ENCODE peak calls at places on chromosomes 4 and X, in four cellular contexts. One of them, this sample, is unnamed. For H3K4me1, the result is how much of the 10 kb centered on the place peaks cover.

GRCh38 chr4:24980064-24980690 is 50.6 kb downstream of the LGI2 start:
- DNase-seq in sigmoid colon: peak
- DNase-seq in HepG2: peak
- DNase-seq in uterus: peak
- DNase-seq in this sample: peak

GRCh38 chrX:56813318-56813837 is 84.3 kb downstream of the NBDY start:
- DNase-seq in sigmoid colon: no peak
- DNase-seq in HepG2: no peak
- DNase-seq in uterus: no peak
- DNase-seq in this sample: no peak

GRCh38 chrX:10390187-10390586 is 230.2 kb downstream of the MID1 start:
- DNase-seq in sigmoid colon: no peak
- DNase-seq in HepG2: no peak
- DNase-seq in uterus: no peak
- DNase-seq in this sample: no peak

GRCh38 chrX:113269203-113269602 is 428.6 kb upstream of the AMOT start:
- DNase-seq in sigmoid colon: no peak
- DNase-seq in HepG2: no peak
- DNase-seq in uterus: no peak
- DNase-seq in this sample: no peak

GRCh38 chr4:74716436-74716765 is 77.9 kb downstream of the BTC start:
- DNase-seq in sigmoid colon: no peak
- DNase-seq in HepG2: no peak
- DNase-seq in uterus: no peak
- DNase-seq in this sample: no peak

GRCh38 chr4:165711912-165712311 is 161.1 kb upstream of the TLL1 start:
- DNase-seq in sigmoid colon: no peak
- DNase-seq in HepG2: no peak
- DNase-seq in uterus: no peak
- DNase-seq in this sample: no peak

GRCh38 chr4:7714176-7714575 is 225.5 kb downstream of the AFAP1 start:
- DNase-seq in sigmoid colon: no peak
- DNase-seq in HepG2: no peak
- DNase-seq in uterus: no peak
- DNase-seq in this sample: no peak

GRCh38 chr4:113707013-113707412 is 54.5 kb downstream of the CAMK2D start:
- DNase-seq in sigmoid colon: no peak
- DNase-seq in HepG2: no peak
- DNase-seq in uterus: no peak
- DNase-seq in this sample: no peak

GRCh38 chr4:105859233-105859632 is 36.0 kb upstream of the NPNT start:
- DNase-seq in sigmoid colon: no peak
- DNase-seq in HepG2: peak
- DNase-seq in uterus: no peak
- DNase-seq in this sample: no peak

GRCh38 chrX:1451676-1452496 is 823 bp downstream of the ASMTL start:
- DNase-seq in sigmoid colon: peak
- DNase-seq in HepG2: no peak
- DNase-seq in uterus: peak
- DNase-seq in this sample: no peak

GRCh38 chr4:121594796-121595526 is 101.8 kb downstream of the ANXA5 start:
- DNase-seq in sigmoid colon: peak
- DNase-seq in HepG2: no peak
- DNase-seq in uterus: no peak
- DNase-seq in this sample: no peak

GRCh38 chr4:48175806-48176205 is 41.8 kb upstream of the TXK start:
- DNase-seq in sigmoid colon: no peak
- DNase-seq in HepG2: no peak
- DNase-seq in uterus: no peak
- DNase-seq in this sample: no peak

GRCh38 chr4:16588651-16589050 is 309.8 kb downstream of the LDB2 start:
- DNase-seq in sigmoid colon: no peak
- DNase-seq in HepG2: no peak
- DNase-seq in uterus: no peak
- DNase-seq in this sample: no peak

GRCh38 chrX:139804482-139804881 is 96.5 kb upstream of the MCF2 start:
- DNase-seq in sigmoid colon: no peak
- DNase-seq in HepG2: no peak
- DNase-seq in uterus: no peak
- DNase-seq in this sample: no peak

GRCh38 chr4:73772353-73772752 is 32.0 kb downstream of the CXCL8 start:
- DNase-seq in sigmoid colon: no peak
- DNase-seq in HepG2: no peak
- DNase-seq in uterus: no peak
- DNase-seq in this sample: no peak

GRCh38 chrX:113833656-113834055 is 750.2 kb upstream of the HTR2C start:
- DNase-seq in sigmoid colon: no peak
- DNase-seq in HepG2: no peak
- DNase-seq in uterus: no peak
- DNase-seq in this sample: no peak

GRCh38 chr4:89617256-89617655 is 219.7 kb downstream of the SNCA start:
- DNase-seq in sigmoid colon: no peak
- DNase-seq in HepG2: no peak
- DNase-seq in uterus: no peak
- DNase-seq in this sample: no peak

GRCh38 chr4:154622598-154622997 is 10.1 kb upstream of the FGG start:
- DNase-seq in sigmoid colon: no peak
- DNase-seq in HepG2: peak
- DNase-seq in uterus: no peak
- DNase-seq in this sample: no peak

GRCh38 chrX:21865436-21865835 is 9.6 kb downstream of the YY2 start:
- DNase-seq in sigmoid colon: no peak
- DNase-seq in HepG2: no peak
- DNase-seq in uterus: no peak
- DNase-seq in this sample: no peak

GRCh38 chr4:150216725-150217124 is 138.5 kb downstream of the DCLK2 start:
- DNase-seq in sigmoid colon: no peak
- DNase-seq in HepG2: no peak
- DNase-seq in uterus: no peak
- DNase-seq in this sample: no peak

GRCh38 chr4:150573534-150573933 is 8.4 kb upstream of the MAB21L2 start:
- DNase-seq in sigmoid colon: no peak
- DNase-seq in HepG2: no peak
- DNase-seq in uterus: no peak
- DNase-seq in this sample: no peak

GRCh38 chr4:155304375-155304774 is 72.4 kb downstream of the MAP9 start:
- DNase-seq in sigmoid colon: no peak
- DNase-seq in HepG2: no peak
- DNase-seq in uterus: no peak
- DNase-seq in this sample: no peak

GRCh38 chrX:8868906-8869305 is 67.7 kb upstream of the FAM9A start:
- DNase-seq in sigmoid colon: no peak
- DNase-seq in HepG2: no peak
- DNase-seq in uterus: no peak
- DNase-seq in this sample: no peak

GRCh38 chr4:105637409-105638258 is 70.9 kb downstream of the INTS12 start:
- DNase-seq in sigmoid colon: peak
- DNase-seq in HepG2: peak
- DNase-seq in uterus: peak
- DNase-seq in this sample: peak

GRCh38 chr4:26021417-26022345 is 107.7 kb downstream of the SMIM20 start:
- DNase-seq in sigmoid colon: no peak
- DNase-seq in HepG2: no peak
- DNase-seq in uterus: no peak
- DNase-seq in this sample: no peak
- H3K4me3 ChIP-seq in sigmoid colon: no peak
- H3K4me3 ChIP-seq in HepG2: no peak
- H3K4me3 ChIP-seq in uterus: no peak
- H3K4me3 ChIP-seq in this sample: no peak

GRCh38 chrX:53433651-53434639 is at the start of gene HSD17B10:
- DNase-seq in sigmoid colon: peak
- DNase-seq in HepG2: peak
- DNase-seq in uterus: peak
- DNase-seq in this sample: peak

GRCh38 chrX:53438832-53439230 is 4.7 kb upstream of the HSD17B10 start:
- DNase-seq in sigmoid colon: no peak
- DNase-seq in HepG2: no peak
- DNase-seq in uterus: no peak
- DNase-seq in this sample: no peak

GRCh38 chrX:53438174-53438831 is 4.1 kb upstream of the HSD17B10 start:
- DNase-seq in sigmoid colon: no peak
- DNase-seq in HepG2: no peak
- DNase-seq in uterus: no peak
- DNase-seq in this sample: no peak

GRCh38 chrX:53437211-53437610 is 3.0 kb upstream of the HSD17B10 start:
- DNase-seq in sigmoid colon: no peak
- DNase-seq in HepG2: no peak
- DNase-seq in uterus: no peak
- DNase-seq in this sample: no peak

GRCh38 chrX:53435997-53436396 is 1.8 kb upstream of the HSD17B10 start:
- DNase-seq in sigmoid colon: peak
- DNase-seq in HepG2: peak
- DNase-seq in uterus: peak
- DNase-seq in this sample: peak
- H3K4me1 ChIP-seq in sigmoid colon: under half
- H3K4me1 ChIP-seq in HepG2: under half
- H3K4me1 ChIP-seq in uterus: under half
- H3K4me1 ChIP-seq in this sample: under half

DNA sequence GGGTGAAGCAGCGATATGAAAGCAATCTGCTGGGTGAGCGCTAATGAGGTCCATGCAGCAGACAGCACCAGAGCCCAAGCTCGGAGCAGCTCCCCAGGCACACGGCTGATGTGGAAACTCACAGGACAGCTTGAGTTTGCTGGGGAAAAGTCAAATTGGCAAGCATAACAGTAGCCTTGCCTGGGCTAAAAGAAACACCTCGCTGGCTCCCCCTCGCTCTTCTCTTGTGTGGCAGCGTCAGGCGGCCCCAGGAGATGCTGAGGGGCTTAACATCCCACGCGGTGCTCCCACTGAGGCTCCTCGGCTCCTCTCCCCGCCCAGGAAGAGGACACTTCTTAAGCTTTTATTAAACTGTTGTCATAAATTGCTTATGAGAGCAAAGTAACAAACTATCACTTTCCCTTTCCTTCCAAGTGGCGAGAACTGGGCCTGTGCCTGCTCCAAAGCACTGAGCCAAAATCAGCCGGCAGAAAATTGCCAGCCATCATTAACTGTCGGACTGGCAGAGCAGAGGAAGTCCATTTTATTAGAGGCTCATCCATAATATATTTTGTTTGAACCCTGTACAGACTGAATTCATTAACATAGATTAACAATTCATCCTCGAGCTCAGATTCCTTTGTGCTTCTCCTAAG is 111.4 kb downstream of the TSPAN5 start:
- DNase-seq in sigmoid colon: peak
- DNase-seq in HepG2: no peak
- DNase-seq in uterus: peak
- DNase-seq in this sample: no peak
- H3K4me3 ChIP-seq in sigmoid colon: peak
- H3K4me3 ChIP-seq in HepG2: no peak
- H3K4me3 ChIP-seq in uterus: peak
- H3K4me3 ChIP-seq in this sample: no peak

GRCh38 chr4:41172772-41173171 is 41.6 kb downstream of the APBB2 start:
- DNase-seq in sigmoid colon: no peak
- DNase-seq in HepG2: no peak
- DNase-seq in uterus: no peak
- DNase-seq in this sample: no peak
- H3K4me1 ChIP-seq in sigmoid colon: under half
- H3K4me1 ChIP-seq in HepG2: under half
- H3K4me1 ChIP-seq in uterus: under half
- H3K4me1 ChIP-seq in this sample: under half

GRCh38 chr4:123401466-123402175 is 5.0 kb downstream of the SPRY1 start:
- DNase-seq in sigmoid colon: no peak
- DNase-seq in HepG2: no peak
- DNase-seq in uterus: no peak
- DNase-seq in this sample: no peak

GRCh38 chr4:123399638-123400358 is 3.2 kb downstream of the SPRY1 start:
- DNase-seq in sigmoid colon: no peak
- DNase-seq in HepG2: no peak
- DNase-seq in uterus: no peak
- DNase-seq in this sample: no peak

GRCh38 chr4:123405212-123405856 is 8.7 kb downstream of the SPRY1 start:
- DNase-seq in sigmoid colon: no peak
- DNase-seq in HepG2: no peak
- DNase-seq in uterus: no peak
- DNase-seq in this sample: no peak

GRCh38 chr4:123406862-123407261 is 10.3 kb downstream of the SPRY1 start:
- DNase-seq in sigmoid colon: no peak
- DNase-seq in HepG2: no peak
- DNase-seq in uterus: no peak
- DNase-seq in this sample: no peak

GRCh38 chr4:123403205-123403604 is 6.6 kb downstream of the SPRY1 start:
- DNase-seq in sigmoid colon: no peak
- DNase-seq in HepG2: no peak
- DNase-seq in uterus: no peak
- DNase-seq in this sample: no peak
- H3K4me3 ChIP-seq in sigmoid colon: peak
- H3K4me3 ChIP-seq in HepG2: peak
- H3K4me3 ChIP-seq in uterus: no peak
- H3K4me3 ChIP-seq in this sample: no peak

DNA sequence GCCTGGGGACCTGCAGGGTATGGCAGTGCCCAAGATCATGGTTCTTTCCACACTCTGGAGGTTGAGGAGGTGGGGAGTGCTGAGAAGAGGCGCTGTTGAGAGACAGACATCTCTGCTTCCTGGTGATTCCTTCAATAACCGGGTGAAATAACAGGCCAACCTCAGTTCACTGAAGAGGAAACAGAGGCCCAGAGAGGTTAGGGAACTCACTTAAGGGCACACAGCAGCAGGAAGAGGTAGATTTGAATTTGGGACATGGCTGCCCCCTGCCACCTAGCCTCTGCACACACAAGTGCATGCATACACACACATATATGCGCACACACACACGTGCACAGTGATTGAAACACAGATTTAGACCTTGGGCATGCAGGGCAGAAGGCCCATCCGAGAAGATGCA is 24.9 kb upstream of the HMX1 start:
- DNase-seq in sigmoid colon: no peak
- DNase-seq in HepG2: no peak
- DNase-seq in uterus: no peak
- DNase-seq in this sample: no peak
- H3K4me1 ChIP-seq in sigmoid colon: under half
- H3K4me1 ChIP-seq in HepG2: under half
- H3K4me1 ChIP-seq in uterus: under half
- H3K4me1 ChIP-seq in this sample: under half

DNA sequence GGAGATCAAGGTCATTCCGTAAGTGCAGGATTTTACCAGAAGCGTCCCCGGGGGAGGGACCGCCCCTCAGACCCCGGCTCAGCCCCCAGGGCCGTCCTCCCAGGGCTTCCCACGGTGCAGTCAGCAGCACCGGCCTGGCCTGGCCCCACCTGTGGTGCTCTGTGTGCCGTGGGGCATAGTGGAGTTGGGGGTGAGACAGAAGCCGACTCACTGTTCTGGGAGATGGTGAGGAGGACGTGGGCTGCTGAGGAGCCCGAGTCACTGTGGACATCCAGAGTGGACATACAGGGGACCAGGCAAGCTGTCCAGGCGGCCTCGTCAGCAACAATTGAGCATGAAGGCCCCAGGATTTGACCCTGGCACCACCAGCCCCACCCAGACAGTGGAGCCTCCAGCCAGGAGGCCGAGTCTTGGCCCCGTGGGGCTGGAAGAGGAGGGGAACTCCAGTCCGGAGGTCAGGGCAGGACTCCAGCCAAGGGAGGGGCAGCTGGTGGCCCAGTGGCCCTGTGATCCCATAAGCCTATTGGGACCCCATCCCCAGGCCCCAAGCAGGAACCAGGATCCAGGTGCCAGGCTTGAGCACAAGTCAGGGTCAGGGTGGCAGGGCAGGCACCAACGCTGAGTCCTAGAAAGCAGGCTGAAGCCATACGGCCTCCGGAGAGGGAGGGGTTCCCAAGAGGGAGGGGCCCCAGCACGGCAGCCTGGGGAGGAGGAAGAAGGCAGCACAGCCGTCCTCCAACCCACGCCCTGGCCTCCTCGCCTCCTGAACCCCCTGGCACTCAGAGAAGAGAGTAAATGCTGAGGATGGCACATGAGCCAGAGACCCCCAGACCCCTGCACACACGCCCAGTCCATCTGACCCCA is 19.0 kb downstream of the ATP5ME start:
- DNase-seq in sigmoid colon: no peak
- DNase-seq in HepG2: no peak
- DNase-seq in uterus: no peak
- DNase-seq in this sample: no peak
- H3K4me3 ChIP-seq in sigmoid colon: no peak
- H3K4me3 ChIP-seq in HepG2: no peak
- H3K4me3 ChIP-seq in uterus: no peak
- H3K4me3 ChIP-seq in this sample: no peak